ENCODE peak calls at places on chromosomes 13 and 19, in four cellular contexts. F is NCI-H460, J is bronchial epithelial cell, C is substantia nigra. O is an unnamed sample.

GRCh38 chr13:45178349-45179142 is 22.3 kb downstream of the KCTD4 start:
- DNase-seq in F (no peak), C (no peak), J (peak), O (peak)

GRCh38 chr19:3984908-3985642 is at the start of gene EEF2:
- DNase-seq in F (peak), J (peak), C (peak), O (peak)

GRCh38 chr13:74555291-74556001 is 421.2 kb upstream of the KLF12 start:
- DNase-seq in J (no peak), C (no peak), F (no peak), O (peak)

GRCh38 chr13:71030789-71031188 is 836.2 kb downstream of the DACH1 start:
- DNase-seq in C (no peak), J (no peak), F (no peak), O (no peak)

GRCh38 chr19:32682317-32682716 is 6.7 kb downstream of the RGS9BP start:
- DNase-seq in J (peak), C (no peak), F (no peak), O (no peak)

GRCh38 chr13:52411629-52412028 is 5.7 kb upstream of the THSD1 start:
- DNase-seq in C (no peak), J (peak), F (no peak), O (peak)

GRCh38 chr13:98665638-98665995 is 86.9 kb downstream of the SLC15A1 start:
- DNase-seq in C (no peak), F (no peak), J (no peak), O (no peak)

GRCh38 chr19:2371656-2372055 is 11.6 kb downstream of the TMPRSS9 start:
- DNase-seq in F (no peak), C (no peak), J (no peak), O (peak)

GRCh38 chr19:4709440-4710280 is 14.0 kb downstream of the DPP9 start:
- DNase-seq in J (no peak), F (no peak), C (no peak), O (no peak)

GRCh38 chr19:13095393-13095784 is 7.3 kb downstream of the LYL1 start:
- DNase-seq in F (no peak), J (no peak), C (no peak), O (no peak)

GRCh38 chr19:47778089-47778953 is at the start of gene SELENOW:
- DNase-seq in C (peak), J (peak), F (peak), O (peak)

GRCh38 chr19:10767726-10768125 is 49.8 kb downstream of the DNM2 start:
- DNase-seq in J (no peak), C (no peak), F (no peak), O (no peak)

GRCh38 chr13:94329754-94330551 is 149.5 kb downstream of the DCT start:
- DNase-seq in C (no peak), F (peak), J (peak), O (peak)

GRCh38 chr19:17321655-17322489 is 12.5 kb downstream of the DDA1 start:
- DNase-seq in C (no peak), J (no peak), F (no peak), O (no peak)

GRCh38 chr13:23723463-23723862 is 153.3 kb downstream of the TNFRSF19 start:
- DNase-seq in C (no peak), J (no peak), F (no peak), O (peak)